ENCODE peak calls at places on chromosomes 1 and 21, in five cellular contexts. One of them, this sample, is unnamed.
A peak's percentile ranks its signal among the peaks of the same experiment; 100 is the strongest.

GRCh38 chr1:31666290-31666963 is 21.8 kb upstream of the PEF1 start:
- DNase-seq in activated T-helper 1 cell treated with anti-CD3 and anti-CD28 coated beads, Interleukin-12 subunit alpha, Interleukin-12 subunit beta, Interleukin-2, Interleukin-4 antibody, amounts not matched to agents 30 ng/mL and 10 ng/mL and 1 ng/mL, durations not matched to agents 14 hours and 24 hours and 36 hours: no peak
- DNase-seq in left ventricle myocardium superior: no peak
- DNase-seq in GM04504: no peak
- DNase-seq in activated T-cell treated with anti-CD3 and anti-CD28 coated beads for 1 hour: no peak
- DNase-seq in this sample: no peak

GRCh38 chr1:37793773-37794371 is at the start of gene MANEAL:
- DNase-seq in GM04504: no peak
- DNase-seq in left ventricle myocardium superior: peak; percentile 63
- DNase-seq in activated T-helper 1 cell treated with anti-CD3 and anti-CD28 coated beads, Interleukin-12 subunit alpha, Interleukin-12 subunit beta, Interleukin-2, Interleukin-4 antibody, amounts not matched to agents 30 ng/mL and 10 ng/mL and 1 ng/mL, durations not matched to agents 14 hours and 24 hours and 36 hours: no peak
- DNase-seq in activated T-cell treated with anti-CD3 and anti-CD28 coated beads for 1 hour: no peak
- DNase-seq in this sample: no peak

GRCh38 chr1:2256430-2257244 is 28.5 kb downstream of the SKI start:
- DNase-seq in GM04504: no peak
- DNase-seq in left ventricle myocardium superior: peak; percentile 28
- DNase-seq in activated T-helper 1 cell treated with anti-CD3 and anti-CD28 coated beads, Interleukin-12 subunit alpha, Interleukin-12 subunit beta, Interleukin-2, Interleukin-4 antibody, amounts not matched to agents 30 ng/mL and 10 ng/mL and 1 ng/mL, durations not matched to agents 14 hours and 24 hours and 36 hours: no peak
- DNase-seq in activated T-cell treated with anti-CD3 and anti-CD28 coated beads for 1 hour: no peak
- DNase-seq in this sample: no peak

GRCh38 chr1:211828584-211829342 is 1.8 kb downstream of the LPGAT1 start:
- DNase-seq in GM04504: no peak
- DNase-seq in activated T-helper 1 cell treated with anti-CD3 and anti-CD28 coated beads, Interleukin-12 subunit alpha, Interleukin-12 subunit beta, Interleukin-2, Interleukin-4 antibody, amounts not matched to agents 30 ng/mL and 10 ng/mL and 1 ng/mL, durations not matched to agents 14 hours and 24 hours and 36 hours: no peak
- DNase-seq in left ventricle myocardium superior: no peak
- DNase-seq in activated T-cell treated with anti-CD3 and anti-CD28 coated beads for 1 hour: no peak
- DNase-seq in this sample: no peak

GRCh38 chr1:156475568-156476500 is 24.7 kb downstream of the MEF2D start:
- DNase-seq in activated T-helper 1 cell treated with anti-CD3 and anti-CD28 coated beads, Interleukin-12 subunit alpha, Interleukin-12 subunit beta, Interleukin-2, Interleukin-4 antibody, amounts not matched to agents 30 ng/mL and 10 ng/mL and 1 ng/mL, durations not matched to agents 14 hours and 24 hours and 36 hours: no peak
- DNase-seq in left ventricle myocardium superior: peak; percentile 89
- DNase-seq in activated T-cell treated with anti-CD3 and anti-CD28 coated beads for 1 hour: no peak
- DNase-seq in GM04504: peak; percentile 67
- DNase-seq in this sample: no peak

GRCh38 chr1:16607433-16607851 is 5.9 kb downstream of the NBPF1 start:
- DNase-seq in activated T-helper 1 cell treated with anti-CD3 and anti-CD28 coated beads, Interleukin-12 subunit alpha, Interleukin-12 subunit beta, Interleukin-2, Interleukin-4 antibody, amounts not matched to agents 30 ng/mL and 10 ng/mL and 1 ng/mL, durations not matched to agents 14 hours and 24 hours and 36 hours: no peak
- DNase-seq in left ventricle myocardium superior: no peak
- DNase-seq in activated T-cell treated with anti-CD3 and anti-CD28 coated beads for 1 hour: no peak
- DNase-seq in GM04504: no peak
- DNase-seq in this sample: no peak

GRCh38 chr1:36510418-36510817 is 27.7 kb upstream of the CSF3R start:
- DNase-seq in GM04504: no peak
- DNase-seq in activated T-helper 1 cell treated with anti-CD3 and anti-CD28 coated beads, Interleukin-12 subunit alpha, Interleukin-12 subunit beta, Interleukin-2, Interleukin-4 antibody, amounts not matched to agents 30 ng/mL and 10 ng/mL and 1 ng/mL, durations not matched to agents 14 hours and 24 hours and 36 hours: no peak
- DNase-seq in left ventricle myocardium superior: no peak
- DNase-seq in activated T-cell treated with anti-CD3 and anti-CD28 coated beads for 1 hour: no peak
- DNase-seq in this sample: no peak

GRCh38 chr1:27122652-27123051 is 32.3 kb downstream of the SLC9A1 start:
- DNase-seq in GM04504: no peak
- DNase-seq in activated T-cell treated with anti-CD3 and anti-CD28 coated beads for 1 hour: no peak
- DNase-seq in activated T-helper 1 cell treated with anti-CD3 and anti-CD28 coated beads, Interleukin-12 subunit alpha, Interleukin-12 subunit beta, Interleukin-2, Interleukin-4 antibody, amounts not matched to agents 30 ng/mL and 10 ng/mL and 1 ng/mL, durations not matched to agents 14 hours and 24 hours and 36 hours: no peak
- DNase-seq in left ventricle myocardium superior: no peak
- DNase-seq in this sample: no peak

GRCh38 chr1:58466618-58467241 is 79.8 kb downstream of the OMA1 start:
- DNase-seq in activated T-cell treated with anti-CD3 and anti-CD28 coated beads for 1 hour: no peak
- DNase-seq in activated T-helper 1 cell treated with anti-CD3 and anti-CD28 coated beads, Interleukin-12 subunit alpha, Interleukin-12 subunit beta, Interleukin-2, Interleukin-4 antibody, amounts not matched to agents 30 ng/mL and 10 ng/mL and 1 ng/mL, durations not matched to agents 14 hours and 24 hours and 36 hours: no peak
- DNase-seq in left ventricle myocardium superior: no peak
- DNase-seq in GM04504: no peak
- DNase-seq in this sample: no peak

GRCh38 chr1:7372477-7373120 is 398.5 kb upstream of the VAMP3 start:
- DNase-seq in activated T-cell treated with anti-CD3 and anti-CD28 coated beads for 1 hour: no peak
- DNase-seq in left ventricle myocardium superior: no peak
- DNase-seq in GM04504: no peak
- DNase-seq in activated T-helper 1 cell treated with anti-CD3 and anti-CD28 coated beads, Interleukin-12 subunit alpha, Interleukin-12 subunit beta, Interleukin-2, Interleukin-4 antibody, amounts not matched to agents 30 ng/mL and 10 ng/mL and 1 ng/mL, durations not matched to agents 14 hours and 24 hours and 36 hours: no peak
- DNase-seq in this sample: no peak

GRCh38 chr21:32322103-32322502 is 23.4 kb downstream of the MRAP start:
- DNase-seq in GM04504: no peak
- DNase-seq in activated T-cell treated with anti-CD3 and anti-CD28 coated beads for 1 hour: no peak
- DNase-seq in activated T-helper 1 cell treated with anti-CD3 and anti-CD28 coated beads, Interleukin-12 subunit alpha, Interleukin-12 subunit beta, Interleukin-2, Interleukin-4 antibody, amounts not matched to agents 30 ng/mL and 10 ng/mL and 1 ng/mL, durations not matched to agents 14 hours and 24 hours and 36 hours: no peak
- DNase-seq in left ventricle myocardium superior: no peak
- DNase-seq in this sample: no peak